ENCODE peak calls at places on chromosomes 11 and 22, in ten cellular contexts. X is cardiac fibroblast; F is kidney epithelial cell; T is NCI-H2171; I is HCEC 1CT; Y is stimulated activated CD8-positive, alpha-beta memory T cell treated with anti-CD3 and anti-CD28 coated beads, Interleukin-15, amount 100 ng/mL, for 24 hours; W is 8988T; K is T-helper 9 cell; U is pancreas; Z is kidney glomerular epithelial cell. L is an unnamed sample.

GRCh38 chr11:8832571-8833260 is 78.3 kb upstream of the AKIP1 start:
- DNase-seq in Z (peak), W (peak), T (peak), I (peak), Y (no peak), U (no peak), F (peak), X (peak), K (no peak), L (no peak)

GRCh38 chr22:20222764-20223420 is 45.2 kb downstream of the RTN4R start:
- DNase-seq in K (no peak), U (no peak), T (no peak), F (no peak), X (no peak), Z (no peak), Y (no peak), W (no peak), I (no peak), L (no peak)

GRCh38 chr11:123202155-123202714 is 7.2 kb upstream of the CLMP start:
- DNase-seq in Y (no peak), T (no peak), X (no peak), Z (no peak), W (no peak), F (no peak), K (no peak), U (no peak), I (peak), L (no peak)

GRCh38 chr11:119671561-119672015 is 57.4 kb downstream of the NECTIN1 start:
- DNase-seq in Y (no peak), Z (no peak), T (no peak), U (no peak), I (peak), W (no peak), X (peak), F (no peak), K (no peak), L (no peak)

GRCh38 chr11:87259731-87260130 is 222.0 kb downstream of the TMEM135 start:
- DNase-seq in F (no peak), X (no peak), Y (no peak), K (no peak), I (no peak), U (no peak), W (no peak), T (no peak), Z (no peak), L (no peak)

GRCh38 chr11:108498816-108499408 is 728 bp upstream of the POGLUT3 start:
- DNase-seq in F (no peak), X (no peak), T (no peak), Z (no peak), Y (no peak), K (no peak), I (no peak), U (no peak), W (no peak), L (no peak)

GRCh38 chr22:44111562-44112155 is 69.1 kb upstream of the PARVG start:
- DNase-seq in X (no peak), K (no peak), Y (no peak), W (no peak), T (no peak), U (peak), F (no peak), I (no peak), Z (no peak), L (no peak)

GRCh38 chr22:37518509-37519267 is 527 bp downstream of the CARD10 start:
- DNase-seq in I (no peak), F (no peak), U (peak), X (no peak), T (no peak), K (no peak), W (no peak), Y (no peak), Z (no peak), L (no peak)